ENCODE peak calls at places on chromosomes 5 and 9, in four cellular contexts. M is A549, J is HCT116, C is WTC11. Z is an unnamed sample.

GRCh38 chr5:123807177-123807900 is 295.4 kb downstream of the CSNK1G3 start:
- DNase-seq in M (no peak), C (no peak), J (no peak), Z (no peak)

GRCh38 chr9:38118862-38119435 is 49.9 kb upstream of the SHB start:
- DNase-seq in M (no peak), J (no peak), C (no peak), Z (peak; percentile 4)

GRCh38 chr5:1508679-1509290 is 15.0 kb downstream of the LPCAT1 start:
- DNase-seq in J (no peak), C (no peak), M (no peak), Z (no peak)

GRCh38 chr9:123339666-123340414 is 16.2 kb upstream of the CRB2 start:
- DNase-seq in J (no peak), C (no peak), M (no peak), Z (peak; percentile 52)

GRCh38 chr5:135221187-135221473 is 177.9 kb downstream of the MACROH2A1 start:
- DNase-seq in M (no peak), C (no peak), J (no peak), Z (no peak)

GRCh38 chr5:112485802-112486427 is 66.8 kb upstream of the EPB41L4A start:
- DNase-seq in J (no peak), C (no peak), M (no peak), Z (no peak)

GRCh38 chr5:103461223-103461622 is 101.4 kb downstream of the NUDT12 start:
- DNase-seq in C (no peak), J (peak; percentile 16), M (no peak), Z (no peak)

GRCh38 chr9:106941901-106942300 is 78.9 kb downstream of the ZNF462 start:
- DNase-seq in J (no peak), M (no peak), C (no peak), Z (no peak)

GRCh38 chr5:32312194-32312681 is 501 bp downstream of the MTMR12 start:
- DNase-seq in C (peak; percentile 44), J (no peak), M (peak; percentile 47), Z (peak; percentile 78)

GRCh38 chr5:110441035-110441434 is 285.4 kb downstream of the TMEM232 start:
- DNase-seq in J (peak; percentile 31), M (no peak), C (peak; percentile 28), Z (peak; percentile 32)

GRCh38 chr5:82335807-82336206 is 57.7 kb upstream of the RPS23 start:
- DNase-seq in C (no peak), M (no peak), J (no peak), Z (no peak)

GRCh38 chr5:78504726-78505431 is 143.7 kb downstream of the LHFPL2 start:
- DNase-seq in J (peak; percentile 38), M (peak; percentile 36), C (no peak), Z (no peak)

GRCh38 chr9:68775003-68775730 is 70.1 kb downstream of the PIP5K1B start:
- DNase-seq in J (no peak), M (no peak), C (no peak), Z (no peak)

GRCh38 chr9:94812343-94812742 is 85.8 kb downstream of the AOPEP start:
- DNase-seq in M (peak; percentile 33), J (no peak), C (no peak), Z (no peak)

GRCh38 chr5:32138839-32139493 is 35.2 kb downstream of the GOLPH3 start:
- DNase-seq in J (no peak), C (no peak), M (no peak), Z (no peak)

GRCh38 chr5:109410389-109411174 is 808 bp upstream of the PJA2 start:
- DNase-seq in M (peak; percentile 43), C (peak; percentile 75), J (peak; percentile 43), Z (peak; percentile 87)

GRCh38 chr9:111712369-111712768 is 51.0 kb downstream of the GNG10 start:
- DNase-seq in J (no peak), C (no peak), M (no peak), Z (no peak)

GRCh38 chr5:78633710-78634109 is 14.9 kb downstream of the LHFPL2 start:
- DNase-seq in C (no peak), J (no peak), M (no peak), Z (peak; percentile 18)

GRCh38 chr9:134163374-134164196 is 779 bp downstream of the RNU6ATAC start:
- DNase-seq in C (peak; percentile 65), M (no peak), J (no peak), Z (peak; percentile 13)

GRCh38 chr9:12775373-12775962 is 648 bp downstream of the LURAP1L start:
- DNase-seq in C (peak; percentile 40), M (no peak), J (no peak), Z (no peak)

GRCh38 chr9:131487001-131487400 is 15.7 kb upstream of the POMT1 start:
- DNase-seq in C (no peak), M (no peak), J (no peak), Z (no peak)

GRCh38 chr9:80892703-80893102 is 796.6 kb downstream of the TLE1 start:
- DNase-seq in C (no peak), J (no peak), M (no peak), Z (no peak)

GRCh38 chr5:142013734-142014495 is 1.1 kb upstream of the GNPDA1 start:
- DNase-seq in M (no peak), J (no peak), C (no peak), Z (no peak)

GRCh38 chr5:94308442-94308841 is 310.0 kb downstream of the KIAA0825 start:
- DNase-seq in M (no peak), C (no peak), J (no peak), Z (no peak)

GRCh38 chr5:107457138-107457537 is 213.6 kb downstream of the EFNA5 start:
- DNase-seq in J (no peak), M (no peak), C (no peak), Z (no peak)
- TF ChIP-seq MAX in J (no peak), M (no peak), C (no peak), Z (no peak)

GRCh38 chr5:144133050-144133633 is 37.3 kb downstream of the YIPF5 start:
- DNase-seq in J (no peak), C (no peak), M (no peak), Z (no peak)

GRCh38 chr5:144134181-144134827 is 36.2 kb downstream of the YIPF5 start:
- DNase-seq in C (no peak), J (no peak), M (no peak), Z (no peak)

GRCh38 chr5:144135113-144135762 is 35.2 kb downstream of the YIPF5 start:
- DNase-seq in C (no peak), M (no peak), J (no peak), Z (no peak)

GRCh38 chr5:144126707-144127106 is 43.8 kb downstream of the YIPF5 start:
- DNase-seq in J (no peak), C (no peak), M (no peak), Z (no peak)

DNA sequence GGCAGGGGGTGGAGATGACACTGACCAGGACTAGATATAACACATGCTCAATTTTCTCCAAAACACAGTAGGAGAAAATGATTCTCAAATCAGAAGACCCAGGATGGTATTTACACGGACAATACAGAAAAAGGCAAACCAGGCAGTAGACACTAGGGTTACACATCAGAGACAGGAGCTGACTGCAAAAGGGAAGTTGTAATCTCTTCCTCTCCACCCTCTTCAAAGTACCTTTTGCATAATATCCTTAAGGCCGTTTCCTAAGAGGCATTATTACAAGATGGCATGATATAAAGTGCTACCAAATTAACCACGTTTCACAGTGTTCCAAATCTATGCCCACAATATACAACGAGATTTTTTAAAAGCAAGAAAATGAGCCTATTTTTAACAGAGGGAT is 39.2 kb downstream of the YIPF5 start:
- DNase-seq in J (no peak), M (no peak), C (no peak), Z (peak; percentile 26)
- TF ChIP-seq MAX in J (no peak), M (no peak), C (no peak), Z (no peak)

DNA sequence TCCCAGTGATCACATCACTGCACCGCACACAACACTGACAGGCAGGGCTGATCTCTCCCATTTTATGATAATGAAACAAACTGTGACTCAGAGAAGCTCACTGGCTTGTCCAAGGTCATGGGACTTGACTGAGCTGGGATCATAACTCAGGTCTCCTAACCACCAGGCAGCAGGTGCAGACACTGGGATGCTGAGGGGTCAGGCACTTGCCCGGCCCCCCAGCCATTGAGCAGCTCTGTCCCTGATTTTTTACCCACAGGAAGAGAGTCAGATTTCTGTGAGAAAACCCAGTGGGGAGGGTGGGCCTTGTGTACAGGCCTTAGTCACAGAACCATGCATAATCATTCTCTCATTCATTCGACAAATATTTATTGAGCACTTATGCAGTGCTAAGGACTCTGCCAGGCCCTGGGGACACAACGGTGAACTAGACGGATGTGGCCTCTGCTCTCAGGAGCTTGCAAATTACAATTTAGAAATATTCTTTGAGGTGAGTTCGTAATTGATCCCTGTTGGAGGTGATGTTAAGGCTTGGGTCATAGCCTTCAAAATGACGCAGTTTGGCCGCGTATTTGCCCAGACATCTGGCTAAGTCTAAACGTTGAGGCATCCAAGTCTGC is 54.5 kb upstream of the TGFBR1 start:
- DNase-seq in C (no peak), M (peak; percentile 21), J (no peak), Z (no peak)
- TF ChIP-seq MAX in C (no peak), M (no peak), J (no peak), Z (no peak)

GRCh38 chr9:32399110-32399815 is 14.8 kb downstream of the ACO1 start:
- DNase-seq in C (no peak), J (no peak), M (no peak), Z (peak; percentile 40)
- TF ChIP-seq MAX in C (no peak), J (no peak), M (no peak), Z (no peak)

DNA sequence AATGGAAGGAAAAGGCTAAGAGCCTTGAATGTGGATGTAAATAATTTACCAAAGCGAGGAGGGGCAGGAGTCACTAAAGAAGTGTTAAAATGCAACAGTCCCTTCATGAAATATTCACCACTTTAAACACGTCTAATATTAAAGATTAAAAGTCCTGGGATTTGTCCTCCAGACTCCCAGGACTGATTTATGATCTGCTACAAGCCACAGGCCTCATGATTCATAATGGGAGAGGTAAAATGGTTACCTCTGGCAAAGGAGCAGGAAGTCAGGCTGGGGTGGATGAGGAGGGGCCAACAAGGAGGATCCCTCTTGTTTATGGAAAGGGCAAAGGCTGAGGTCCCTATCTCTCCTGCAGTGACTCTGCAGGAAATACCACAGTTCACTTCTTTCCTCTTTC is 292.4 kb downstream of the TRIM32 start:
- DNase-seq in C (no peak), M (peak; percentile 12), J (no peak), Z (no peak)
- TF ChIP-seq MAX in C (no peak), M (no peak), J (no peak), Z (no peak)

DNA sequence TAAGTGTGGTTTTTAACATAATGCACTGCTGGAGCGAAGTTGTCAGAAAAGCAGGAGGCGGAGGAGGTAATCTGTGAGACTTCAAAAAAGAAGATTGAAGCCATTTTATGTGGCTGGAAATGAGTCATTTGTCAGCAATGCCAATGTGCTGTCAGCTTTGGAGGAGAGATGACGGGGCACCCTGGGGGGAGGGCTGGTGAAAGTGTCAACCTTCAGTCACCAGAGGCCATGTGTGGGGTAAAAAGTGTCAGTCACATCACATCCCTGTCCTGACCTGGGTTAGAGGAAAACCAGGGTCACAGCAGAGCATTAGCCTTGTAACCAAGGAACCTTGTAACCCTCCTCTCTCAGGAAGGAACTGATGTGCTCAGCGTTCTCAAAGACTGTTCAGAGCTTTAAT is 59.1 kb downstream of the TLR4 start:
- DNase-seq in C (no peak), J (no peak), M (no peak), Z (no peak)
- TF ChIP-seq MAX in C (no peak), J (no peak), M (no peak), Z (no peak)

Z was measured in NB4.